ENCODE peak calls at places on chromosomes 1 and 21, in ten cellular contexts. One of them, this sample, is unnamed.
A peak's percentile ranks its signal among the peaks of the same experiment; 100 is the strongest.

GRCh38 chr1:209202826-209203439 is 380.6 kb upstream of the CAMK1G start:
- DNase-seq in fibroblast of pulmonary artery: peak; percentile 68
- DNase-seq in epithelial cell of esophagus: peak; percentile 73
- DNase-seq in iPS DF 19.7: no peak
- DNase-seq in NCI-H446 treated with DMSO at 0.1 percent for 48 hours: peak; percentile 63
- DNase-seq in ELR: peak; percentile 66
- DNase-seq in NCI-H2171 treated with DMSO at 0.1 percent for 48 hours: peak; percentile 60
- DNase-seq in activated T-cell treated with anti-CD3 and anti-CD28 coated beads, Interleukin-2, amount 50 U/mL, for 72 hours: peak; percentile 6
- DNase-seq in NK-92 treated with Interleukin-12 subunit alpha and Interleukin-12 subunit beta, amount 100 ng/mL, for 24 hours: no peak
- DNase-seq in cardiac fibroblast: peak; percentile 72
- DNase-seq in this sample: peak; percentile 46

GRCh38 chr1:39409055-39409816 is 82.2 kb upstream of the BMP8A start:
- DNase-seq in cardiac fibroblast: peak; percentile 70
- DNase-seq in ELR: peak; percentile 71
- DNase-seq in fibroblast of pulmonary artery: peak; percentile 75
- DNase-seq in NCI-H446 treated with DMSO at 0.1 percent for 48 hours: no peak
- DNase-seq in iPS DF 19.7: peak; percentile 60
- DNase-seq in NCI-H2171 treated with DMSO at 0.1 percent for 48 hours: no peak
- DNase-seq in epithelial cell of esophagus: peak; percentile 15
- DNase-seq in NK-92 treated with Interleukin-12 subunit alpha and Interleukin-12 subunit beta, amount 100 ng/mL, for 24 hours: no peak
- DNase-seq in activated T-cell treated with anti-CD3 and anti-CD28 coated beads, Interleukin-2, amount 50 U/mL, for 72 hours: no peak
- DNase-seq in this sample: peak; percentile 55

GRCh38 chr1:2587071-2587859 is 688 bp downstream of the PRXL2B start:
- DNase-seq in epithelial cell of esophagus: peak; percentile 24
- DNase-seq in NCI-H2171 treated with DMSO at 0.1 percent for 48 hours: no peak
- DNase-seq in cardiac fibroblast: peak; percentile 20
- DNase-seq in activated T-cell treated with anti-CD3 and anti-CD28 coated beads, Interleukin-2, amount 50 U/mL, for 72 hours: no peak
- DNase-seq in fibroblast of pulmonary artery: peak; percentile 25
- DNase-seq in NK-92 treated with Interleukin-12 subunit alpha and Interleukin-12 subunit beta, amount 100 ng/mL, for 24 hours: no peak
- DNase-seq in NCI-H446 treated with DMSO at 0.1 percent for 48 hours: no peak
- DNase-seq in iPS DF 19.7: no peak
- DNase-seq in ELR: peak; percentile 34
- DNase-seq in this sample: peak; percentile 23

GRCh38 chr1:145895471-145895870 is 9.8 kb upstream of the ANKRD35 start:
- DNase-seq in epithelial cell of esophagus: no peak
- DNase-seq in NK-92 treated with Interleukin-12 subunit alpha and Interleukin-12 subunit beta, amount 100 ng/mL, for 24 hours: no peak
- DNase-seq in fibroblast of pulmonary artery: no peak
- DNase-seq in NCI-H2171 treated with DMSO at 0.1 percent for 48 hours: no peak
- DNase-seq in NCI-H446 treated with DMSO at 0.1 percent for 48 hours: no peak
- DNase-seq in iPS DF 19.7: no peak
- DNase-seq in activated T-cell treated with anti-CD3 and anti-CD28 coated beads, Interleukin-2, amount 50 U/mL, for 72 hours: no peak
- DNase-seq in ELR: no peak
- DNase-seq in cardiac fibroblast: no peak
- DNase-seq in this sample: no peak

GRCh38 chr1:211705439-211706205 is 30.2 kb upstream of the NEK2 start:
- DNase-seq in fibroblast of pulmonary artery: no peak
- DNase-seq in NCI-H2171 treated with DMSO at 0.1 percent for 48 hours: no peak
- DNase-seq in epithelial cell of esophagus: peak; percentile 97
- DNase-seq in cardiac fibroblast: no peak
- DNase-seq in ELR: peak; percentile 10
- DNase-seq in NK-92 treated with Interleukin-12 subunit alpha and Interleukin-12 subunit beta, amount 100 ng/mL, for 24 hours: no peak
- DNase-seq in NCI-H446 treated with DMSO at 0.1 percent for 48 hours: no peak
- DNase-seq in iPS DF 19.7: no peak
- DNase-seq in activated T-cell treated with anti-CD3 and anti-CD28 coated beads, Interleukin-2, amount 50 U/mL, for 72 hours: no peak
- DNase-seq in this sample: peak; percentile 29

GRCh38 chr21:25938673-25939395 is 204.1 kb downstream of the GABPA start:
- DNase-seq in NCI-H2171 treated with DMSO at 0.1 percent for 48 hours: peak; percentile 76
- DNase-seq in epithelial cell of esophagus: peak; percentile 30
- DNase-seq in activated T-cell treated with anti-CD3 and anti-CD28 coated beads, Interleukin-2, amount 50 U/mL, for 72 hours: no peak
- DNase-seq in ELR: no peak
- DNase-seq in iPS DF 19.7: no peak
- DNase-seq in cardiac fibroblast: no peak
- DNase-seq in NCI-H446 treated with DMSO at 0.1 percent for 48 hours: peak; percentile 95
- DNase-seq in fibroblast of pulmonary artery: peak; percentile 37
- DNase-seq in NK-92 treated with Interleukin-12 subunit alpha and Interleukin-12 subunit beta, amount 100 ng/mL, for 24 hours: no peak
- DNase-seq in this sample: no peak

GRCh38 chr1:68811806-68812205 is 314.9 kb upstream of the DEPDC1 start:
- DNase-seq in NCI-H446 treated with DMSO at 0.1 percent for 48 hours: peak; percentile 92
- DNase-seq in NCI-H2171 treated with DMSO at 0.1 percent for 48 hours: no peak
- DNase-seq in cardiac fibroblast: no peak
- DNase-seq in fibroblast of pulmonary artery: no peak
- DNase-seq in iPS DF 19.7: no peak
- DNase-seq in ELR: no peak
- DNase-seq in epithelial cell of esophagus: peak; percentile 58
- DNase-seq in NK-92 treated with Interleukin-12 subunit alpha and Interleukin-12 subunit beta, amount 100 ng/mL, for 24 hours: no peak
- DNase-seq in activated T-cell treated with anti-CD3 and anti-CD28 coated beads, Interleukin-2, amount 50 U/mL, for 72 hours: no peak
- DNase-seq in this sample: no peak

GRCh38 chr1:119808491-119808890 is 2.8 kb downstream of the REG4 start:
- DNase-seq in iPS DF 19.7: no peak
- DNase-seq in epithelial cell of esophagus: no peak
- DNase-seq in cardiac fibroblast: peak; percentile 17
- DNase-seq in ELR: peak; percentile 70
- DNase-seq in NK-92 treated with Interleukin-12 subunit alpha and Interleukin-12 subunit beta, amount 100 ng/mL, for 24 hours: no peak
- DNase-seq in activated T-cell treated with anti-CD3 and anti-CD28 coated beads, Interleukin-2, amount 50 U/mL, for 72 hours: no peak
- DNase-seq in fibroblast of pulmonary artery: no peak
- DNase-seq in NCI-H446 treated with DMSO at 0.1 percent for 48 hours: no peak
- DNase-seq in NCI-H2171 treated with DMSO at 0.1 percent for 48 hours: no peak
- DNase-seq in this sample: peak; percentile 59

GRCh38 chr1:866095-866494 is 57.6 kb upstream of the SAMD11 start:
- DNase-seq in fibroblast of pulmonary artery: no peak
- DNase-seq in NCI-H2171 treated with DMSO at 0.1 percent for 48 hours: no peak
- DNase-seq in cardiac fibroblast: no peak
- DNase-seq in NK-92 treated with Interleukin-12 subunit alpha and Interleukin-12 subunit beta, amount 100 ng/mL, for 24 hours: no peak
- DNase-seq in epithelial cell of esophagus: no peak
- DNase-seq in iPS DF 19.7: no peak
- DNase-seq in activated T-cell treated with anti-CD3 and anti-CD28 coated beads, Interleukin-2, amount 50 U/mL, for 72 hours: no peak
- DNase-seq in ELR: no peak
- DNase-seq in NCI-H446 treated with DMSO at 0.1 percent for 48 hours: no peak
- DNase-seq in this sample: no peak

GRCh38 chr1:227192163-227192562 is 126.1 kb downstream of the CDC42BPA start:
- DNase-seq in cardiac fibroblast: peak; percentile 97
- DNase-seq in ELR: peak; percentile 89
- DNase-seq in NK-92 treated with Interleukin-12 subunit alpha and Interleukin-12 subunit beta, amount 100 ng/mL, for 24 hours: no peak
- DNase-seq in activated T-cell treated with anti-CD3 and anti-CD28 coated beads, Interleukin-2, amount 50 U/mL, for 72 hours: peak; percentile 46
- DNase-seq in fibroblast of pulmonary artery: peak; percentile 87
- DNase-seq in iPS DF 19.7: peak; percentile 12
- DNase-seq in NCI-H2171 treated with DMSO at 0.1 percent for 48 hours: no peak
- DNase-seq in epithelial cell of esophagus: peak; percentile 97
- DNase-seq in NCI-H446 treated with DMSO at 0.1 percent for 48 hours: no peak
- DNase-seq in this sample: peak; percentile 87

GRCh38 chr1:231315887-231316286 is 21.8 kb downstream of the EXOC8 start:
- DNase-seq in NCI-H446 treated with DMSO at 0.1 percent for 48 hours: no peak
- DNase-seq in cardiac fibroblast: peak; percentile 55
- DNase-seq in NCI-H2171 treated with DMSO at 0.1 percent for 48 hours: no peak
- DNase-seq in iPS DF 19.7: peak; percentile 50
- DNase-seq in activated T-cell treated with anti-CD3 and anti-CD28 coated beads, Interleukin-2, amount 50 U/mL, for 72 hours: peak; percentile 60
- DNase-seq in fibroblast of pulmonary artery: peak; percentile 39
- DNase-seq in ELR: peak; percentile 63
- DNase-seq in epithelial cell of esophagus: peak; percentile 35
- DNase-seq in NK-92 treated with Interleukin-12 subunit alpha and Interleukin-12 subunit beta, amount 100 ng/mL, for 24 hours: no peak
- DNase-seq in this sample: peak; percentile 42

GRCh38 chr1:93798301-93798700 is 80.7 kb downstream of the DNTTIP2 start:
- DNase-seq in iPS DF 19.7: no peak
- DNase-seq in activated T-cell treated with anti-CD3 and anti-CD28 coated beads, Interleukin-2, amount 50 U/mL, for 72 hours: no peak
- DNase-seq in NCI-H2171 treated with DMSO at 0.1 percent for 48 hours: no peak
- DNase-seq in fibroblast of pulmonary artery: peak; percentile 92
- DNase-seq in NK-92 treated with Interleukin-12 subunit alpha and Interleukin-12 subunit beta, amount 100 ng/mL, for 24 hours: no peak
- DNase-seq in NCI-H446 treated with DMSO at 0.1 percent for 48 hours: peak; percentile 5
- DNase-seq in ELR: peak; percentile 80
- DNase-seq in epithelial cell of esophagus: no peak
- DNase-seq in cardiac fibroblast: peak; percentile 88
- DNase-seq in this sample: peak; percentile 78

GRCh38 chr21:42056996-42057689 is 14.0 kb upstream of the UMODL1 start:
- DNase-seq in NCI-H2171 treated with DMSO at 0.1 percent for 48 hours: no peak
- DNase-seq in NK-92 treated with Interleukin-12 subunit alpha and Interleukin-12 subunit beta, amount 100 ng/mL, for 24 hours: no peak
- DNase-seq in ELR: peak; percentile 56
- DNase-seq in fibroblast of pulmonary artery: peak; percentile 58
- DNase-seq in epithelial cell of esophagus: peak; percentile 88
- DNase-seq in cardiac fibroblast: peak; percentile 31
- DNase-seq in NCI-H446 treated with DMSO at 0.1 percent for 48 hours: no peak
- DNase-seq in activated T-cell treated with anti-CD3 and anti-CD28 coated beads, Interleukin-2, amount 50 U/mL, for 72 hours: no peak
- DNase-seq in iPS DF 19.7: no peak
- DNase-seq in this sample: peak; percentile 29

GRCh38 chr1:86325264-86325663 is 70.9 kb downstream of the ODF2L start:
- DNase-seq in fibroblast of pulmonary artery: no peak
- DNase-seq in iPS DF 19.7: no peak
- DNase-seq in activated T-cell treated with anti-CD3 and anti-CD28 coated beads, Interleukin-2, amount 50 U/mL, for 72 hours: no peak
- DNase-seq in ELR: no peak
- DNase-seq in cardiac fibroblast: no peak
- DNase-seq in NCI-H2171 treated with DMSO at 0.1 percent for 48 hours: no peak
- DNase-seq in NCI-H446 treated with DMSO at 0.1 percent for 48 hours: no peak
- DNase-seq in epithelial cell of esophagus: no peak
- DNase-seq in NK-92 treated with Interleukin-12 subunit alpha and Interleukin-12 subunit beta, amount 100 ng/mL, for 24 hours: no peak
- DNase-seq in this sample: no peak

GRCh38 chr21:35859677-35860076 is 200.6 kb downstream of the SETD4 start:
- DNase-seq in NK-92 treated with Interleukin-12 subunit alpha and Interleukin-12 subunit beta, amount 100 ng/mL, for 24 hours: no peak
- DNase-seq in NCI-H2171 treated with DMSO at 0.1 percent for 48 hours: no peak
- DNase-seq in NCI-H446 treated with DMSO at 0.1 percent for 48 hours: no peak
- DNase-seq in activated T-cell treated with anti-CD3 and anti-CD28 coated beads, Interleukin-2, amount 50 U/mL, for 72 hours: no peak
- DNase-seq in fibroblast of pulmonary artery: no peak
- DNase-seq in cardiac fibroblast: no peak
- DNase-seq in ELR: no peak
- DNase-seq in iPS DF 19.7: no peak
- DNase-seq in epithelial cell of esophagus: no peak
- DNase-seq in this sample: no peak

GRCh38 chr1:183544598-183545297 is 45.5 kb downstream of the NCF2 start:
- DNase-seq in cardiac fibroblast: no peak
- DNase-seq in NCI-H446 treated with DMSO at 0.1 percent for 48 hours: no peak
- DNase-seq in fibroblast of pulmonary artery: no peak
- DNase-seq in ELR: no peak
- DNase-seq in NK-92 treated with Interleukin-12 subunit alpha and Interleukin-12 subunit beta, amount 100 ng/mL, for 24 hours: no peak
- DNase-seq in iPS DF 19.7: no peak
- DNase-seq in NCI-H2171 treated with DMSO at 0.1 percent for 48 hours: peak; percentile 98
- DNase-seq in epithelial cell of esophagus: no peak
- DNase-seq in activated T-cell treated with anti-CD3 and anti-CD28 coated beads, Interleukin-2, amount 50 U/mL, for 72 hours: no peak
- DNase-seq in this sample: peak; percentile 23

GRCh38 chr1:206925116-206925736 is 3.5 kb upstream of the FCMR start:
- DNase-seq in fibroblast of pulmonary artery: no peak
- DNase-seq in NK-92 treated with Interleukin-12 subunit alpha and Interleukin-12 subunit beta, amount 100 ng/mL, for 24 hours: peak; percentile 14
- DNase-seq in epithelial cell of esophagus: no peak
- DNase-seq in NCI-H2171 treated with DMSO at 0.1 percent for 48 hours: no peak
- DNase-seq in iPS DF 19.7: no peak
- DNase-seq in ELR: no peak
- DNase-seq in activated T-cell treated with anti-CD3 and anti-CD28 coated beads, Interleukin-2, amount 50 U/mL, for 72 hours: peak; percentile 77
- DNase-seq in NCI-H446 treated with DMSO at 0.1 percent for 48 hours: no peak
- DNase-seq in cardiac fibroblast: no peak
- DNase-seq in this sample: no peak

GRCh38 chr1:43539726-43540434 is 9.2 kb downstream of the PTPRF start:
- DNase-seq in NCI-H446 treated with DMSO at 0.1 percent for 48 hours: no peak
- DNase-seq in NCI-H2171 treated with DMSO at 0.1 percent for 48 hours: no peak
- DNase-seq in ELR: no peak
- DNase-seq in epithelial cell of esophagus: no peak
- DNase-seq in iPS DF 19.7: no peak
- DNase-seq in NK-92 treated with Interleukin-12 subunit alpha and Interleukin-12 subunit beta, amount 100 ng/mL, for 24 hours: no peak
- DNase-seq in cardiac fibroblast: no peak
- DNase-seq in activated T-cell treated with anti-CD3 and anti-CD28 coated beads, Interleukin-2, amount 50 U/mL, for 72 hours: no peak
- DNase-seq in fibroblast of pulmonary artery: no peak
- DNase-seq in this sample: no peak

GRCh38 chr1:220690140-220691038 is at the start of gene C1orf115:
- DNase-seq in epithelial cell of esophagus: peak; percentile 76
- DNase-seq in iPS DF 19.7: no peak
- DNase-seq in fibroblast of pulmonary artery: peak; percentile 59
- DNase-seq in NCI-H446 treated with DMSO at 0.1 percent for 48 hours: peak; percentile 45
- DNase-seq in cardiac fibroblast: peak; percentile 56
- DNase-seq in NCI-H2171 treated with DMSO at 0.1 percent for 48 hours: peak; percentile 72
- DNase-seq in ELR: peak; percentile 64
- DNase-seq in NK-92 treated with Interleukin-12 subunit alpha and Interleukin-12 subunit beta, amount 100 ng/mL, for 24 hours: no peak
- DNase-seq in activated T-cell treated with anti-CD3 and anti-CD28 coated beads, Interleukin-2, amount 50 U/mL, for 72 hours: peak; percentile 87
- DNase-seq in this sample: peak; percentile 63